ENCODE peak calls at places on chromosome 6, in eight cellular contexts. Z, M, J, O, U, B, X and D are unnamed samples. For H3K4me1, the result is how much of the 10 kb centered on the place peaks cover.

GRCh38 chr6:81753709-81754678 is 1.5 kb upstream of the TENT5A start:
- DNase-seq in Z (peak), O (peak), J (peak), X (peak), U (peak), B (peak), M (peak), D (peak)

GRCh38 chr6:3727593-3728108 is 23.9 kb downstream of the PXDC1 start:
- DNase-seq in O (no peak), U (no peak), M (no peak), X (no peak), B (no peak), J (no peak), Z (no peak), D (no peak)

GRCh38 chr6:12610862-12611261 is 105.7 kb upstream of the PHACTR1 start:
- DNase-seq in U (no peak), J (no peak), Z (no peak), O (no peak), B (no peak), M (no peak), X (no peak), D (no peak)

GRCh38 chr6:15358579-15359327 is 112.9 kb downstream of the JARID2 start:
- DNase-seq in X (no peak), U (no peak), J (no peak), Z (no peak), B (no peak), M (no peak), O (no peak), D (no peak)

GRCh38 chr6:155364844-155365437 is 50.7 kb upstream of the TFB1M start:
- DNase-seq in B (no peak), X (no peak), U (no peak), O (no peak), J (no peak), M (no peak), Z (no peak), D (no peak)

GRCh38 chr6:79833264-79833663 is 114.1 kb downstream of the ELOVL4 start:
- DNase-seq in X (no peak), J (peak), M (no peak), U (no peak), Z (no peak), B (no peak), O (no peak), D (no peak)

GRCh38 chr6:11222385-11223277 is 9.8 kb downstream of the NEDD9 start:
- DNase-seq in J (no peak), M (no peak), X (no peak), Z (no peak), B (no peak), O (no peak), U (no peak), D (no peak)

GRCh38 chr6:150813319-150813992 is 52.0 kb upstream of the MTHFD1L start:
- DNase-seq in X (no peak), Z (no peak), M (no peak), U (no peak), J (peak), B (no peak), O (no peak), D (no peak)

GRCh38 chr6:106122941-106123337 is 36.8 kb downstream of the PRDM1 start:
- DNase-seq in Z (no peak), O (no peak), X (no peak), U (no peak), B (no peak), M (no peak), J (no peak), D (no peak)

GRCh38 chr6:10081075-10081474 is 333.8 kb downstream of the TFAP2A start:
- DNase-seq in M (no peak), U (no peak), X (no peak), O (no peak), J (no peak), B (no peak), Z (no peak), D (no peak)

GRCh38 chr6:14601490-14601889 is 483.9 kb downstream of the CD83 start:
- DNase-seq in U (peak), B (no peak), O (no peak), M (no peak), X (no peak), J (no peak), Z (no peak), D (peak)

GRCh38 chr6:152976749-152977148 is 6.1 kb downstream of the FBXO5 start:
- DNase-seq in Z (no peak), U (no peak), X (no peak), B (no peak), J (no peak), M (no peak), O (no peak), D (no peak)

GRCh38 chr6:42978487-42978792 is 541 bp downstream of the PEX6 start:
- DNase-seq in U (no peak), X (peak), J (peak), O (no peak), M (peak), B (peak), Z (no peak), D (peak)

GRCh38 chr6:250676-251075 is 41.6 kb upstream of the DUSP22 start:
- DNase-seq in M (no peak), B (no peak), U (no peak), O (no peak), Z (no peak), X (no peak), J (no peak), D (no peak)

GRCh38 chr6:146090474-146090873 is 61.6 kb downstream of the GRM1 start:
- DNase-seq in U (no peak), M (no peak), X (no peak), B (no peak), Z (no peak), J (peak), O (no peak), D (no peak)

GRCh38 chr6:117555262-117555849 is 47.0 kb downstream of the GOPC start:
- DNase-seq in Z (no peak), O (no peak), X (no peak), U (no peak), J (peak), M (no peak), B (no peak), D (no peak)

GRCh38 chr6:27726620-27727023 is 185.6 kb downstream of the OR2B2 start:
- DNase-seq in J (no peak), M (no peak), Z (no peak), B (no peak), U (no peak), X (no peak), O (no peak), D (no peak)

GRCh38 chr6:119055069-119055468 is 23.4 kb downstream of the FAM184A start:
- DNase-seq in M (no peak), J (no peak), U (no peak), X (no peak), B (no peak), O (no peak), Z (no peak), D (no peak)

GRCh38 chr6:98678481-98678880 is 155.9 kb upstream of the POU3F2 start:
- DNase-seq in B (no peak), U (no peak), X (no peak), M (no peak), J (no peak), Z (no peak), O (no peak), D (no peak)

GRCh38 chr6:25959890-25960531 is 2.6 kb upstream of the TRIM38 start:
- DNase-seq in X (no peak), O (no peak), Z (no peak), U (no peak), M (no peak), J (peak), B (no peak), D (no peak)

GRCh38 chr6:72864799-72865198 is 242.9 kb downstream of the KCNQ5 start:
- DNase-seq in J (peak), X (no peak), M (no peak), B (no peak), Z (no peak), U (no peak), O (no peak), D (no peak)

GRCh38 chr6:163087981-163088380 is 326.5 kb upstream of the QKI start:
- DNase-seq in X (no peak), M (no peak), J (no peak), Z (no peak), U (no peak), B (no peak), O (no peak), D (no peak)

GRCh38 chr6:37382954-37383353 is 29.2 kb downstream of the RNF8 start:
- DNase-seq in U (no peak), M (no peak), Z (no peak), J (no peak), O (no peak), B (no peak), X (no peak), D (no peak)

GRCh38 chr6:37845026-37845911 is 25.7 kb downstream of the ZFAND3 start:
- DNase-seq in Z (no peak), J (no peak), U (no peak), X (no peak), M (no peak), B (no peak), O (no peak), D (peak)

GRCh38 chr6:141764388-141764787 is 368.3 kb upstream of the GJE1 start:
- DNase-seq in X (no peak), M (no peak), B (no peak), O (no peak), Z (no peak), U (no peak), J (peak), D (no peak)

GRCh38 chr6:139270249-139270648 is 21.5 kb downstream of the TXLNB start:
- DNase-seq in O (no peak), X (no peak), M (no peak), U (no peak), J (no peak), Z (no peak), B (no peak), D (no peak)

GRCh38 chr6:137013031-137013430 is 31.7 kb downstream of the IL20RA start:
- DNase-seq in B (no peak), O (no peak), X (no peak), M (no peak), J (peak), Z (no peak), U (no peak), D (no peak)

GRCh38 chr6:4413073-4413472 is 277.7 kb upstream of the ECI2 start:
- DNase-seq in O (no peak), J (peak), Z (no peak), X (no peak), B (no peak), U (no peak), M (no peak), D (no peak)

GRCh38 chr6:92196320-92196719 is 1223.0 kb downstream of the EPHA7 start:
- DNase-seq in M (no peak), X (no peak), U (no peak), J (no peak), Z (no peak), O (no peak), B (no peak), D (no peak)

GRCh38 chr6:144683216-144684070 is 398.3 kb downstream of the UTRN start:
- DNase-seq in B (no peak), M (no peak), Z (no peak), X (no peak), O (no peak), J (peak), U (no peak), D (no peak)

GRCh38 chr6:14703586-14703985 is 542.3 kb upstream of the JARID2 start:
- DNase-seq in B (no peak), U (no peak), O (no peak), J (no peak), M (no peak), X (no peak), Z (no peak), D (no peak)

GRCh38 chr6:43871284-43871683 is 101.3 kb downstream of the VEGFA start:
- DNase-seq in M (no peak), O (no peak), B (no peak), Z (no peak), J (no peak), U (no peak), X (no peak), D (no peak)

GRCh38 chr6:166569206-166569605 is 17.3 kb downstream of the RAMACL start:
- DNase-seq in U (no peak), O (no peak), B (no peak), J (no peak), M (no peak), Z (no peak), X (no peak), D (no peak)

GRCh38 chr6:15539722-15540270 is 123.0 kb downstream of the DTNBP1 start:
- DNase-seq in Z (no peak), X (no peak), B (no peak), O (no peak), J (peak), M (no peak), U (no peak), D (no peak)

GRCh38 chr6:126300735-126301134 is 39.2 kb upstream of the CENPW start:
- DNase-seq in B (no peak), O (no peak), Z (no peak), J (no peak), U (no peak), M (no peak), X (no peak), D (no peak)

DNA sequence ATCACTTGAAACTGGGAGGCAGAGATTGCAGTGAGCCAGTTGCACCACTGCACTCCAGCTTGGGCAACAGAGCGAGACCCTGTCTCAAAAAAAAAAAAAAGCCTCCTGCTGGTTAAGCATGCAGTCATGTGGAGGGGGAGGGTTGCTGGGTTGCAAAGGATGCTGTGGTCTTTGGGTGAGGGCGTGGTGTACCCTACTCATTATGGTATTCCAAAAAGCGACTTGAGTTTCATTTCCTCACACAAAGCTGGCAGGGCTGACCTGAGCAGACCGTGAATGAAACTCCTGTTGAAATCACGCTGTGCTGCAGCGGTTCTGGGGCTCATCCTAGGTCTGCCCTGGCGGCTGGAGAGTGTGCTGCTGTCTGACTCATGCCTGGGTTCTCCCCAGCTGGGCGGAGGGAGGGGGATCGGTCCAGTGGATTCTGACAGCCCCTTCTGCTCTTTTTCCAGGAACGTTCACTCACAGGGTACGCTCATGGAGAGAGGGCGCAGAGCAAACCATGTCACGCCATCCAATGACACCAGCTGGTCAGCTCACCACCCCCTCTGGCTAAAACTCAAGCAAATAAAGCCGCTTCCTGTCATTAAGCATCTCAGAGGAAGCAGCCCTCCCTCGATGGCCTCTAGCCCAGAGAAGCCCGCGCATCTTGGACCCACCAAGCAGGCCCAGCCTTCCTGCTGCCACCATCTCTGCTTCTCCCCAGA is 166.2 kb downstream of the SCML4 start:
- DNase-seq in B (no peak), M (peak), O (no peak), J (no peak), U (peak), Z (peak), X (peak), D (peak)
- H3K4me3 ChIP-seq in B (no peak), M (no peak), O (no peak), J (no peak), U (no peak), Z (peak), X (no peak), D (no peak)

DNA sequence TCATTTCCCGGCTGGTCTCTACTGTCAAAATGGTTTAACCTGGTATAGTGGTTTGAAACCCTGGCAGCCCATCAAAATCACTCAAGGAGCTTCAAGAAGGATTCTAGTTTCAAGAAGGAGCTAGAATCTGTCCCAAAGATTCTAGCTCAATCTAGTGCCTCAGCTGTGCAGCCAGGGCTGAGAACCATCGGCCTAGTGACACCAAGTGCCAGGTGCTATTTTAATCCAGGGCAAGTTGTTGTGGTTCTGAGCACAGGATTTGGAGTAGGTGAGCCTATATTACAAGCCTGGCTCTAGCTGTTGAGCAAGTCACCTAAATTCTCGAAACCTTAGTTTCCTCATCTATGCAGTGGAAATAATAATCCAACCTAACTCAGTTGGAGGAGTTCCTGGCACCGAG is 3.7 kb downstream of the MOCS1 start:
- DNase-seq in U (no peak), B (no peak), M (no peak), Z (no peak), X (no peak), O (no peak), J (no peak), D (no peak)
- H3K4me1 ChIP-seq in U (half or more), B (under half), M (under half), Z (under half), X (under half), O (under half), J (under half), D (under half)

GRCh38 chr6:132763269-132763668 is 5.6 kb upstream of the VNN2 start:
- DNase-seq in Z (peak), M (no peak), J (peak), O (no peak), U (no peak), B (no peak), X (peak), D (peak)

GRCh38 chr6:132765560-132765959 is 7.9 kb upstream of the VNN2 start:
- DNase-seq in U (no peak), M (no peak), B (no peak), Z (no peak), O (no peak), J (no peak), X (no peak), D (no peak)

GRCh38 chr6:132764370-132764769 is 6.7 kb upstream of the VNN2 start:
- DNase-seq in Z (no peak), U (peak), X (no peak), J (peak), B (peak), O (no peak), M (peak), D (peak)

DNA sequence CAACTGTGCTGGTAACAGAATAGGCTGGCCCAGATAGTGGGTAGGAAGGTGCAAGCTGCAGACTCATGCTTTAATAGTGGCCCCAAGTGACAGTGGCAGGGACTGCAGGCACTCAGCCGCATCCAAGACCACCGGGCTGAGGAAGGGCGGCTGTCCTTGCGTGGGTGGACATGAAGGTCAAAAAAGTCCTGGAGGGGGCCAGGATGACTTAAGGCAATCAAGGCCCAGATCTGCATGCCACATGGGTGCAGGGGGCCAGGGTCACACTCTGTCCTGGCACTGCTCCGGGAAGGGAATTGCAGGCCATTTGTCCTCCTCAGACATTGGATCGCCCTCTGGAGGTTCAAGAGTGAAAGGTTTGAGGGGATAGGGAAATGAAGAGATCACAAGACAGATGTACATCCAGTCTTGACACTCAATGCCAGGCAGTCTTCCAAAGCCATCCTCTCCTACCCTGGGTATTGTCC is 10.4 kb upstream of the VNN2 start:
- DNase-seq in B (peak), O (no peak), Z (no peak), X (peak), M (peak), J (peak), U (peak), D (peak)
- H3K4me3 ChIP-seq in B (no peak), O (no peak), Z (no peak), X (no peak), M (no peak), J (no peak), U (no peak), D (no peak)

DNA sequence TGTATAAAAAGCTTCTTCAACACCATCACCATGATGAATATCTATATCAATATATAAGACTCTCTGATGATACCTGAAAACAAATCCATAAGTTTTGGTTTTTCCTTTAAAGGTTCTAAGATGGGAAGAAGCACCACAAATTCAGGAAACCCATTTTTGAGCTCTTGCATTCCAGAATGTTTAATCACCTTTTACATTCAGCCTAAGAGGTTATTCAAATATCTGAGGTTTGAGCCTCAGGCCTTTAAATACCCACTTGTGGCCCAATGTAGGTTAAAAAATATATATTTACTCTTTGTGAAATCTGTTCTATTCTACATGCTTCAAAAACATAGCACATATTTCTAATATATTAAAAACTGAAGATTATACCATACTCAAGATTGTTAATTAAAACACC is 17.6 kb downstream of the HDAC2 start:
- DNase-seq in U (no peak), Z (no peak), M (no peak), B (no peak), J (peak), O (no peak), X (no peak), D (no peak)
- H3K4me1 ChIP-seq in U (under half), Z (under half), M (under half), B (under half), J (under half), O (under half), X (under half), D (under half)

DNA sequence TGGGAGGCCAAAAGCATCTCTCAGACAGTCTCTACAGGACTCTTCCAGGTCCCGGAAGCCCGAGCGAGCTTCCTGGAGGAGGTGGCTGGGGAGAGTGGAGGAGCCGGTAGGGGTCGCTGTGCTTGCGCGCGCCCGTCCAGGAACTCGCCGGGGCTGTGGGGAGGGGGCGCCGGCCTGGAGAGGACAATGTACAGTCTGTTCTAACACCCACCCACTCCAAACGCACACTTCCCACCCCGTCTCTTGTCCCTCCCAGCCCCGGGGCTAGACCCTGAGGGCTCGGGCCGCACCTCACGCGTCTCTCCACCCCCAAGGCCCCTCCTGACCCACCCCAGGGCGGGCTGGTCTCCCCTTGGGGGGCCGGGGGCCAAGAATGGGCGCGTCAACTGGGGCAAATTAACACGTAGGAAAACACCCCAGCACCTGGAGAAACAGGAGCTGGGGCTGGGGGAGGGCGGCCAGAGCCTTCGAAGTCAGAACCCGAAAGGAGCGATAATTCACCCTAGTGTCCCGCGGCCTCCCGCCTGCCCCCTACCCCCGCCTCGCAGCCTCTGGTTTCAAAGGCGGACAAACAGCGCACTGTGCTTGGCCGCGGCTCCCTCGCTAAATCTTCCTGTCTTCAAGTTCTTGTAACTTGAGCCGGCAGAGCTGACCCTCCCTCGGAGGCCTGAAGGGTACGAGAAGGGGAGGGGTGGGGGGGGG is 103.2 kb upstream of the FOXP4 start:
- DNase-seq in U (peak), M (peak), O (no peak), J (peak), Z (no peak), X (peak), B (no peak), D (no peak)
- H3K4me3 ChIP-seq in U (peak), M (no peak), O (peak), J (no peak), Z (no peak), X (peak), B (no peak), D (no peak)